ENCODE peak calls at places on chromosome 5, in seven cellular contexts. I, N, U, P, L, M and G are unnamed samples.

GRCh38 chr5:139275536-139276297 is 17.8 kb upstream of the MATR3 start:
- DNase-seq in I (no peak), N (no peak), U (no peak), P (no peak), L (no peak), M (no peak), G (no peak)

GRCh38 chr5:174690256-174690655 is 34.1 kb upstream of the MSX2 start:
- DNase-seq in I (peak; percentile 13), N (no peak), U (no peak), P (no peak), L (no peak), M (no peak), G (no peak)

GRCh38 chr5:36507332-36507952 is 99.0 kb upstream of the SLC1A3 start:
- DNase-seq in I (peak; percentile 77), N (peak; percentile 47), U (peak; percentile 85), P (peak; percentile 67), L (peak; percentile 89), M (peak; percentile 2), G (peak; percentile 37)

GRCh38 chr5:170273968-170274710 is 23.4 kb downstream of the LCP2 start:
- DNase-seq in I (no peak), N (no peak), U (no peak), P (no peak), L (no peak), M (no peak), G (peak; percentile 39)

GRCh38 chr5:2190549-2190948 is 307.8 kb upstream of the IRX4 start:
- DNase-seq in I (no peak), N (no peak), U (no peak), P (no peak), L (no peak), M (no peak), G (no peak)

GRCh38 chr5:9928266-9928750 is 298.2 kb upstream of the TAS2R1 start:
- DNase-seq in I (no peak), N (no peak), U (no peak), P (no peak), L (no peak), M (no peak), G (no peak)

GRCh38 chr5:3285621-3286020 is 310.0 kb upstream of the IRX1 start:
- DNase-seq in I (no peak), N (no peak), U (no peak), P (no peak), L (no peak), M (no peak), G (no peak)

GRCh38 chr5:55568629-55569512 is 34.1 kb upstream of the PLPP1 start:
- DNase-seq in I (no peak), N (no peak), U (no peak), P (no peak), L (no peak), M (no peak), G (no peak)

GRCh38 chr5:98527846-98528245 is 245.6 kb upstream of the RGMB start:
- DNase-seq in I (no peak), N (no peak), U (no peak), P (no peak), L (no peak), M (no peak), G (no peak)

GRCh38 chr5:122165574-122166021 is 36.3 kb downstream of the ZNF474 start:
- DNase-seq in I (no peak), N (no peak), U (no peak), P (no peak), L (no peak), M (no peak), G (no peak)

GRCh38 chr5:65017636-65018035 is 248.9 kb downstream of the CWC27 start:
- DNase-seq in I (no peak), N (no peak), U (no peak), P (no peak), L (no peak), M (no peak), G (no peak)

GRCh38 chr5:176406436-176407052 is 9.8 kb downstream of the CLTB start:
- DNase-seq in I (no peak), N (no peak), U (peak; percentile 32), P (no peak), L (no peak), M (no peak), G (no peak)

GRCh38 chr5:126000533-126000932 is 422.7 kb upstream of the GRAMD2B start:
- DNase-seq in I (no peak), N (no peak), U (no peak), P (no peak), L (no peak), M (no peak), G (no peak)

GRCh38 chr5:172929371-172929838 is 29.8 kb upstream of the RPL26L1 start:
- DNase-seq in I (no peak), N (no peak), U (no peak), P (no peak), L (no peak), M (no peak), G (no peak)

GRCh38 chr5:117973785-117974184 is 1014.6 kb downstream of the DTWD2 start:
- DNase-seq in I (no peak), N (no peak), U (no peak), P (no peak), L (no peak), M (no peak), G (no peak)

GRCh38 chr5:84885479-84886258 is 501.0 kb upstream of the EDIL3 start:
- DNase-seq in I (peak; percentile 27), N (no peak), U (peak; percentile 63), P (peak; percentile 69), L (peak; percentile 49), M (no peak), G (no peak)

GRCh38 chr5:134136771-134137170 is 22.3 kb downstream of the TCF7 start:
- DNase-seq in I (no peak), N (no peak), U (no peak), P (peak; percentile 12), L (no peak), M (no peak), G (no peak)

GRCh38 chr5:2910401-2911175 is 159.1 kb upstream of the IRX2 start:
- DNase-seq in I (no peak), N (no peak), U (no peak), P (no peak), L (no peak), M (no peak), G (no peak)

GRCh38 chr5:150500328-150500841 is 7.5 kb upstream of the NDST1 start:
- DNase-seq in I (no peak), N (no peak), U (peak; percentile 80), P (peak; percentile 73), L (no peak), M (no peak), G (no peak)

GRCh38 chr5:45399041-45399440 is 297.1 kb downstream of the HCN1 start:
- DNase-seq in I (no peak), N (no peak), U (no peak), P (no peak), L (no peak), M (no peak), G (no peak)

GRCh38 chr5:54570923-54571322 is 53.4 kb downstream of the SNX18 start:
- DNase-seq in I (no peak), N (no peak), U (peak; percentile 77), P (peak; percentile 31), L (peak; percentile 83), M (no peak), G (no peak)

GRCh38 chr5:151662805-151663204 is 23.9 kb downstream of the SPARC start:
- DNase-seq in I (no peak), N (no peak), U (no peak), P (no peak), L (no peak), M (no peak), G (no peak)

GRCh38 chr5:43389679-43390329 is 22.4 kb downstream of the CCL28 start:
- DNase-seq in I (peak; percentile 60), N (peak; percentile 15), U (no peak), P (peak; percentile 44), L (peak; percentile 59), M (no peak), G (peak; percentile 12)

GRCh38 chr5:145579336-145579735 is 255.8 kb downstream of the PRELID2 start:
- DNase-seq in I (no peak), N (no peak), U (no peak), P (no peak), L (no peak), M (no peak), G (no peak)
- H3K9me3 ChIP-seq in I (peaks cover 13% of the 10 kb centered on the region), N (no peaks in the 10 kb centered on the region), U (no peaks in the 10 kb centered on the region), P (peaks cover 8% of the 10 kb centered on the region), L (peaks cover 3% of the 10 kb centered on the region), M (no peaks in the 10 kb centered on the region), G (peaks cover 3% of the 10 kb centered on the region)

DNA sequence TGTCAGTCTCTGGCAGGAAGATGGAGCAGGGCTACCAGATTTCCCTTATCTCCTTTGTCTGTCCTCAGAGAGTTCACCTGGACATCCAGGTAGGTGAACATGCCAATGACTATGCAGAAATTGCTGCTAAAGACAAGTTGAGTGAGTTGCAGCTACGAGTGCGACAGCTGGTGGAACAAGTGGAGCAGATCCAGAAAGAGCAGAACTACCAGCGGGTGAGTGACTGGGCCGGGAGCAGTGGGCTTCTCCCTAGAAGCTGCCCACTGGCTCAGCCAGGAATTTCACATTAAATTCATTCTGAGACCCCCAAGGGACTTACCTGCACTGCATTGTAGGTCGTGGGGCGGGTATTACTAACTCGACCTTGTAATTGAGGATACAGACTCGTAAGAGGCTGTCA is 2.1 kb downstream of the TMED9 start:
- DNase-seq in I (no peak), N (no peak), U (no peak), P (no peak), L (no peak), M (no peak), G (no peak)
- H3K9me3 ChIP-seq in I (no peaks in the 10 kb centered on the region), N (no peaks in the 10 kb centered on the region), U (no peaks in the 10 kb centered on the region), P (no peaks in the 10 kb centered on the region), L (no peaks in the 10 kb centered on the region), M (no peaks in the 10 kb centered on the region), G (no peaks in the 10 kb centered on the region)

DNA sequence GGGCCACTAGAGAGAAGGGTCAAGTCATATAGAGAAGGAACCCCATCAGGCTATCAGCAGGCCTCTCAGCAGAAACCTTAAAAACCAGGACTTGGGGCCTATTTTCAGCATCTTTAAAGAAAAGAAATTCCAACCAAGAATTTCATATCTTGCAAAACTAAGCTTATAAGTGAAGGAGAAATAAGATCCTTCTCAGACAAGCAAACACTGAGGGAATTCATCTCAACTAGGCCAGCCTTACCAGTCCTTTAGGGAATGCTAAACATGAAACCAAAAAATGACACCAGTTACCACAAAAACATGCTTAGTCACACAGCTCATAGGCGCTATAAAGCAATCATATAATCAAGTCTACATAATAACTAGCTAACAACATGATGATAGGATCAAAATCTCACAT is 407.1 kb downstream of the LRRC70 start:
- DNase-seq in I (no peak), N (no peak), U (no peak), P (no peak), L (no peak), M (no peak), G (no peak)
- H3K9me3 ChIP-seq in I (no peaks in the 10 kb centered on the region), N (no peaks in the 10 kb centered on the region), U (no peaks in the 10 kb centered on the region), P (no peaks in the 10 kb centered on the region), L (no peaks in the 10 kb centered on the region), M (peaks cover 4% of the 10 kb centered on the region), G (peaks cover 8% of the 10 kb centered on the region)

GRCh38 chr5:141182248-141182647 is at the start of gene PCDHB16:
- DNase-seq in I (no peak), N (no peak), U (peak; percentile 60), P (no peak), L (no peak), M (no peak), G (no peak)

DNA sequence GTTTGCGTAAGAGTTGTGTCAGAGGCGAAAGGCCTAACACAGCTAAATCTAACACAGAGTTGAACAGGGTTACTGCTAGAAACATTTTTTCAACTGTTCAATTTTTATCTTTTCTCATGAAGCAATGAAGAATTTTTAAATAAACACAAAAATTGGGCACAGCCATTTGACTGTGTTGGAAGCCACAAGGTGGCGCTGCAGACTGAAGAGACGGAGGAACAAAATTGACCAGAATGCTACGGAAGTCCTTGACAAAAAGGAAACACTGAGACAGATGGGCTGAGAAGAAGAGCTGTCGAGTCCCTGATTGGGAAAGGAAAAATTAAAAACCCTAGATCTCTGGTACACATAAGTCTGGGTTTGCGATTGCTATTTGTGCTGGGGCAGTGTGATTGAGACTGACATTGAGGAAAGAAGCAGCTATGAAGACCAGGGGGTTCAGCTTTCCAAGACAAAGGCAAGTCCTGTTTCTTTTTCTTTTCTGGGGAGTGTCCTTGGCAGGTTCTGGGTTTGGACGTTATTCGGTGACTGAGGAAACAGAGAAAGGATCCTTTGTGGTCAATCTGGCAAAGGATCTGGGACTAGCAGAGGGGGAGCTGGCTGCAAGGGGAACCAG is at the start of gene PCDHB9:
- DNase-seq in I (no peak), N (peak; percentile 27), U (no peak), P (no peak), L (no peak), M (no peak), G (peak; percentile 34)
- H3K9me3 ChIP-seq in I (peaks cover 9% of the 10 kb centered on the region), N (no peaks in the 10 kb centered on the region), U (peaks cover 17% of the 10 kb centered on the region), P (peaks cover 32% of the 10 kb centered on the region), L (peaks cover 21% of the 10 kb centered on the region), M (peaks cover 36% of the 10 kb centered on the region), G (no peaks in the 10 kb centered on the region)